ENCODE peak calls at places on chromosomes 6 and 20, in seven cellular contexts. One of them, this sample, is unnamed.

GRCh38 chr6:168886964-168887363 is 366.7 kb downstream of the THBS2 start:
- DNase-seq in mesendoderm: no peak
- DNase-seq in neuronal stem cell: no peak
- DNase-seq in IMR-90: no peak
- DNase-seq in mesenchymal stem cell: no peak
- DNase-seq in H1: no peak
- DNase-seq in H9: no peak
- DNase-seq in this sample: no peak

GRCh38 chr6:10465633-10466499 is 51.0 kb upstream of the TFAP2A start:
- DNase-seq in mesendoderm: peak
- DNase-seq in neuronal stem cell: peak
- DNase-seq in IMR-90: peak
- DNase-seq in mesenchymal stem cell: peak
- DNase-seq in H1: peak
- DNase-seq in H9: peak
- DNase-seq in this sample: no peak

GRCh38 chr6:33320315-33321181 is 3.0 kb upstream of the ZBTB22 start:
- DNase-seq in mesendoderm: peak
- DNase-seq in neuronal stem cell: no peak
- DNase-seq in IMR-90: peak
- DNase-seq in mesenchymal stem cell: peak
- DNase-seq in H1: no peak
- DNase-seq in H9: peak
- DNase-seq in this sample: peak

GRCh38 chr6:43493833-43494232 is 16.3 kb downstream of the LRRC73 start:
- DNase-seq in mesendoderm: no peak
- DNase-seq in neuronal stem cell: no peak
- DNase-seq in IMR-90: no peak
- DNase-seq in mesenchymal stem cell: no peak
- DNase-seq in H1: no peak
- DNase-seq in H9: no peak
- DNase-seq in this sample: no peak

GRCh38 chr6:163554663-163555062 is 140.1 kb downstream of the QKI start:
- DNase-seq in mesendoderm: peak
- DNase-seq in neuronal stem cell: no peak
- DNase-seq in IMR-90: peak
- DNase-seq in mesenchymal stem cell: peak
- DNase-seq in H1: peak
- DNase-seq in H9: peak
- DNase-seq in this sample: peak

GRCh38 chr6:43254138-43254817 is 11.0 kb downstream of the TTBK1 start:
- DNase-seq in mesendoderm: no peak
- DNase-seq in neuronal stem cell: no peak
- DNase-seq in IMR-90: peak
- DNase-seq in mesenchymal stem cell: no peak
- DNase-seq in H1: peak
- DNase-seq in H9: no peak
- DNase-seq in this sample: no peak

GRCh38 chr6:37624606-37625574 is 72.8 kb downstream of the MDGA1 start:
- DNase-seq in mesendoderm: no peak
- DNase-seq in neuronal stem cell: no peak
- DNase-seq in IMR-90: no peak
- DNase-seq in mesenchymal stem cell: no peak
- DNase-seq in H1: no peak
- DNase-seq in H9: no peak
- DNase-seq in this sample: peak

GRCh38 chr20:53890434-53891305 is 179.7 kb downstream of the BCAS1 start:
- DNase-seq in mesendoderm: no peak
- DNase-seq in neuronal stem cell: no peak
- DNase-seq in IMR-90: no peak
- DNase-seq in mesenchymal stem cell: no peak
- DNase-seq in H1: no peak
- DNase-seq in H9: no peak
- DNase-seq in this sample: no peak

GRCh38 chr20:6818033-6818808 is 50.7 kb downstream of the BMP2 start:
- DNase-seq in mesendoderm: peak
- DNase-seq in neuronal stem cell: no peak
- DNase-seq in IMR-90: no peak
- DNase-seq in mesenchymal stem cell: no peak
- DNase-seq in H1: no peak
- DNase-seq in H9: peak
- DNase-seq in this sample: no peak

GRCh38 chr6:152605342-152605741 is 31.8 kb downstream of the SYNE1 start:
- DNase-seq in mesendoderm: no peak
- DNase-seq in neuronal stem cell: no peak
- DNase-seq in IMR-90: peak
- DNase-seq in mesenchymal stem cell: no peak
- DNase-seq in H1: no peak
- DNase-seq in H9: no peak
- DNase-seq in this sample: no peak

GRCh38 chr6:17842934-17843821 is 136.5 kb upstream of the NUP153 start:
- DNase-seq in mesendoderm: no peak
- DNase-seq in neuronal stem cell: no peak
- DNase-seq in IMR-90: no peak
- DNase-seq in mesenchymal stem cell: no peak
- DNase-seq in H1: no peak
- DNase-seq in H9: no peak
- DNase-seq in this sample: no peak

GRCh38 chr6:159862103-159862502 is 28.7 kb upstream of the MAS1 start:
- DNase-seq in mesendoderm: no peak
- DNase-seq in neuronal stem cell: no peak
- DNase-seq in IMR-90: no peak
- DNase-seq in mesenchymal stem cell: no peak
- DNase-seq in H1: no peak
- DNase-seq in H9: no peak
- DNase-seq in this sample: no peak

GRCh38 chr20:49288784-49289696 is 11.2 kb upstream of the ZNFX1 start:
- DNase-seq in mesendoderm: peak
- DNase-seq in neuronal stem cell: no peak
- DNase-seq in IMR-90: no peak
- DNase-seq in mesenchymal stem cell: peak
- DNase-seq in H1: no peak
- DNase-seq in H9: no peak
- DNase-seq in this sample: peak

GRCh38 chr6:166684866-166685265 is 57.8 kb upstream of the RPS6KA2 start:
- DNase-seq in mesendoderm: no peak
- DNase-seq in neuronal stem cell: no peak
- DNase-seq in IMR-90: no peak
- DNase-seq in mesenchymal stem cell: no peak
- DNase-seq in H1: no peak
- DNase-seq in H9: no peak
- DNase-seq in this sample: no peak

GRCh38 chr6:47147175-47147727 is 105.1 kb upstream of the ADGRF1 start:
- DNase-seq in mesendoderm: no peak
- DNase-seq in neuronal stem cell: no peak
- DNase-seq in IMR-90: no peak
- DNase-seq in mesenchymal stem cell: no peak
- DNase-seq in H1: no peak
- DNase-seq in H9: no peak
- DNase-seq in this sample: no peak

GRCh38 chr6:170316071-170316470 is 9.5 kb downstream of the FAM120B start:
- DNase-seq in mesendoderm: peak
- DNase-seq in neuronal stem cell: no peak
- DNase-seq in IMR-90: peak
- DNase-seq in mesenchymal stem cell: no peak
- DNase-seq in H1: no peak
- DNase-seq in H9: no peak
- DNase-seq in this sample: peak

GRCh38 chr20:46438156-46438750 is 31.8 kb upstream of the ELMO2 start:
- DNase-seq in mesendoderm: peak
- DNase-seq in neuronal stem cell: peak
- DNase-seq in IMR-90: peak
- DNase-seq in mesenchymal stem cell: peak
- DNase-seq in H1: no peak
- DNase-seq in H9: no peak
- DNase-seq in this sample: no peak

GRCh38 chr6:93293399-93294271 is 125.7 kb downstream of the EPHA7 start:
- DNase-seq in mesendoderm: no peak
- DNase-seq in neuronal stem cell: no peak
- DNase-seq in IMR-90: no peak
- DNase-seq in mesenchymal stem cell: no peak
- DNase-seq in H1: no peak
- DNase-seq in H9: no peak
- DNase-seq in this sample: no peak

DNA sequence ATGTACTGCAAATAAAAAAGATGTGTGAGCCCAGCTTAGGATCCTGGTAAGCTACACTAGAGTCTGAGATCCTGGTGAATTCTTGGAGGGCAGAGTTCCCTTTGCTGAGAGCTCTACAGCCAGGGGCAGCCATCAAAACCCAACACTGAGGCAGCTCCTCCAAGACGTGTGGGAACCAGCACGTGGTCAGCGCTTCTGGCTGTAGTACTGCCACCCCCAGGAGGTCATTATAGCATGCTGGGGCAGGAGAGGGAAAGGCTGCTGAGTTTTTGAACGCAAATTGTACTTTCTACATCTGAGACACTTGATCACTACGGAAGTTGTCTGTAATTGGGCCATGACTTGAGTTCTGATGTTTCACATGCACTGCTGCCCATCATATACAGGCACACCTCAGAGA is 131.6 kb downstream of the INSM1 start:
- DNase-seq in mesendoderm: peak
- DNase-seq in neuronal stem cell: no peak
- DNase-seq in IMR-90: no peak
- DNase-seq in mesenchymal stem cell: no peak
- DNase-seq in H1: no peak
- DNase-seq in H9: no peak
- DNase-seq in this sample: no peak
- H3K23ac ChIP-seq in mesendoderm: no peak
- H3K23ac ChIP-seq in neuronal stem cell: no peak
- H3K23ac ChIP-seq in IMR-90: no peak
- H3K23ac ChIP-seq in mesenchymal stem cell: no peak
- H3K23ac ChIP-seq in H1: no peak
- H3K23ac ChIP-seq in H9: no peak
- H3K23ac ChIP-seq in this sample: no peak

GRCh38 chr6:162026843-162027242 is 700.7 kb downstream of the PRKN start:
- DNase-seq in mesendoderm: no peak
- DNase-seq in neuronal stem cell: no peak
- DNase-seq in IMR-90: no peak
- DNase-seq in mesenchymal stem cell: no peak
- DNase-seq in H1: no peak
- DNase-seq in H9: no peak
- DNase-seq in this sample: no peak

GRCh38 chr6:162029873-162030576 is 697.5 kb downstream of the PRKN start:
- DNase-seq in mesendoderm: no peak
- DNase-seq in neuronal stem cell: no peak
- DNase-seq in IMR-90: no peak
- DNase-seq in mesenchymal stem cell: no peak
- DNase-seq in H1: no peak
- DNase-seq in H9: no peak
- DNase-seq in this sample: no peak

DNA sequence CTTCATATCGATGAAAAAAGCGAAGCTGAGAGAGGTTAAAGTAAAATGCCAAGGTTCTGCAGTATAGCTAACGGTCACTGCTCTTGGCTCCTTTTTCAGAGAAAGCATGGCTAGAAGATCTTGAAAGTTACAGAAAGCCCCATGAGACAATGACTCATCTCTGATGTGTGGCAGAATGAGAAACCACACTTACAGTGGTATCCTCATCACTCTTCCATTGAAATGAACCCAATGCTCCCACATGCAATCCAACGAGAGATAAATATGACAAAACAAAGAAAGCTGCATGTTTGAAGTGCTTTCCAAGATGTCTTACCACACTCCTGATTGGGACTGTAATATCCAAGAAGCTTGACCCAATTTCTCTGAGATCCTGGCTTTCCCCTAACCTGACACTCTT is 694.9 kb downstream of the PRKN start:
- DNase-seq in mesendoderm: no peak
- DNase-seq in neuronal stem cell: no peak
- DNase-seq in IMR-90: no peak
- DNase-seq in mesenchymal stem cell: peak
- DNase-seq in H1: no peak
- DNase-seq in H9: no peak
- DNase-seq in this sample: no peak
- H3K18ac ChIP-seq in mesendoderm: no peak
- H3K18ac ChIP-seq in neuronal stem cell: no peak
- H3K18ac ChIP-seq in IMR-90: no peak
- H3K18ac ChIP-seq in mesenchymal stem cell: no peak
- H3K18ac ChIP-seq in H1: no peak
- H3K18ac ChIP-seq in H9: no peak
- H3K18ac ChIP-seq in this sample: no peak

GRCh38 chr6:108844135-108844534 is 4.1 kb upstream of the ARMC2 start:
- DNase-seq in mesendoderm: no peak
- DNase-seq in neuronal stem cell: no peak
- DNase-seq in IMR-90: no peak
- DNase-seq in mesenchymal stem cell: no peak
- DNase-seq in H1: no peak
- DNase-seq in H9: no peak
- DNase-seq in this sample: no peak
- H3K23ac ChIP-seq in mesendoderm: no peak
- H3K23ac ChIP-seq in neuronal stem cell: no peak
- H3K23ac ChIP-seq in IMR-90: no peak
- H3K23ac ChIP-seq in mesenchymal stem cell: no peak
- H3K23ac ChIP-seq in H1: no peak
- H3K23ac ChIP-seq in H9: no peak
- H3K23ac ChIP-seq in this sample: no peak

DNA sequence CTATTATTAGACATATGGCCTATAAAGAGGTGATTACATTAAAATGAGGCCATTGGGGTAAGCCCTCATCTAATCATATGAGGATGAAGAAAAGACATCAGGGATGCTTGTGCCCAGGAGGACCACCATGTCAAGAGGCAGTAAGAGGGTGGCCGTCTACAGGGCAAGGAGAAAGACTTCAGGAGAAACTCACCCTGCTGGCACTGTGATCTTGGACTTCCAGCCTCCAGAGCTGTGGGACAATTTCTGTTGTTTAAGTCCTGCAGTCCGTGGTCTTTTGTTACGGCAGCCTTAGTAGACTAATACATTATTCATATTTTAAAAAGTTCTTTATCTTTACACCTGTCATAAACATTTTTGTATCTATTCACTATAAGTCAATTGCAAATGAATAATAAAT is 290.0 kb downstream of the PRL start:
- DNase-seq in mesendoderm: no peak
- DNase-seq in neuronal stem cell: no peak
- DNase-seq in IMR-90: no peak
- DNase-seq in mesenchymal stem cell: no peak
- DNase-seq in H1: no peak
- DNase-seq in H9: no peak
- DNase-seq in this sample: no peak
- H3K18ac ChIP-seq in mesendoderm: no peak
- H3K18ac ChIP-seq in neuronal stem cell: no peak
- H3K18ac ChIP-seq in IMR-90: no peak
- H3K18ac ChIP-seq in mesenchymal stem cell: no peak
- H3K18ac ChIP-seq in H1: no peak
- H3K18ac ChIP-seq in H9: no peak
- H3K18ac ChIP-seq in this sample: peak

This sample was measured in trophoblast cell.